ENCODE peak calls at places on chromosomes 2 and 18, in seven cellular contexts. One of them, this sample, is unnamed.

GRCh38 chr2:117481608-117482007 is 332.9 kb upstream of the DDX18 start:
- DNase-seq in fibroblast of the aortic adventitia: no peak
- DNase-seq in suprapubic skin: no peak
- DNase-seq in fibroblast of villous mesenchyme: no peak
- DNase-seq in WERI-Rb-1: no peak
- DNase-seq in mesothelial cell of epicardium: no peak
- DNase-seq in kidney: no peak
- DNase-seq in this sample: no peak

GRCh38 chr2:137775529-137775928 is 188.7 kb upstream of the HNMT start:
- DNase-seq in WERI-Rb-1: no peak
- DNase-seq in suprapubic skin: no peak
- DNase-seq in fibroblast of the aortic adventitia: no peak
- DNase-seq in kidney: no peak
- DNase-seq in fibroblast of villous mesenchyme: no peak
- DNase-seq in mesothelial cell of epicardium: no peak
- DNase-seq in this sample: no peak

GRCh38 chr2:222810044-222810443 is 50.8 kb upstream of the ACSL3 start:
- DNase-seq in suprapubic skin: no peak
- DNase-seq in fibroblast of villous mesenchyme: no peak
- DNase-seq in mesothelial cell of epicardium: no peak
- DNase-seq in fibroblast of the aortic adventitia: no peak
- DNase-seq in WERI-Rb-1: no peak
- DNase-seq in kidney: no peak
- DNase-seq in this sample: no peak

GRCh38 chr18:62963522-62963921 is 248.2 kb downstream of the PHLPP1 start:
- DNase-seq in mesothelial cell of epicardium: no peak
- DNase-seq in fibroblast of villous mesenchyme: peak; percentile 32
- DNase-seq in suprapubic skin: no peak
- DNase-seq in kidney: no peak
- DNase-seq in WERI-Rb-1: no peak
- DNase-seq in fibroblast of the aortic adventitia: no peak
- DNase-seq in this sample: no peak

GRCh38 chr2:38095996-38096861 is 20.3 kb upstream of the CYP1B1 start:
- DNase-seq in fibroblast of villous mesenchyme: peak; percentile 63
- DNase-seq in mesothelial cell of epicardium: peak; percentile 66
- DNase-seq in WERI-Rb-1: no peak
- DNase-seq in kidney: no peak
- DNase-seq in fibroblast of the aortic adventitia: peak; percentile 83
- DNase-seq in suprapubic skin: no peak
- DNase-seq in this sample: no peak

GRCh38 chr2:24498121-24498520 is 7.1 kb downstream of the NCOA1 start:
- DNase-seq in fibroblast of the aortic adventitia: no peak
- DNase-seq in mesothelial cell of epicardium: no peak
- DNase-seq in suprapubic skin: no peak
- DNase-seq in fibroblast of villous mesenchyme: no peak
- DNase-seq in WERI-Rb-1: no peak
- DNase-seq in kidney: no peak
- DNase-seq in this sample: no peak

GRCh38 chr18:63588869-63589268 is 1.7 kb downstream of the SERPINB13 start:
- DNase-seq in fibroblast of the aortic adventitia: no peak
- DNase-seq in WERI-Rb-1: no peak
- DNase-seq in kidney: no peak
- DNase-seq in suprapubic skin: no peak
- DNase-seq in fibroblast of villous mesenchyme: no peak
- DNase-seq in mesothelial cell of epicardium: no peak
- DNase-seq in this sample: no peak

GRCh38 chr2:26503238-26503880 is 25.4 kb upstream of the OTOF start:
- DNase-seq in mesothelial cell of epicardium: peak; percentile 82
- DNase-seq in fibroblast of villous mesenchyme: peak; percentile 51
- DNase-seq in fibroblast of the aortic adventitia: peak; percentile 41
- DNase-seq in WERI-Rb-1: peak; percentile 96
- DNase-seq in suprapubic skin: no peak
- DNase-seq in kidney: peak; percentile 90
- DNase-seq in this sample: no peak

GRCh38 chr2:235116885-235117492 is 165.2 kb downstream of the SH3BP4 start:
- DNase-seq in fibroblast of villous mesenchyme: peak; percentile 65
- DNase-seq in suprapubic skin: no peak
- DNase-seq in mesothelial cell of epicardium: no peak
- DNase-seq in kidney: no peak
- DNase-seq in fibroblast of the aortic adventitia: peak; percentile 74
- DNase-seq in WERI-Rb-1: no peak
- DNase-seq in this sample: no peak

GRCh38 chr2:122032264-122032645 is 276.8 kb downstream of the TSN start:
- DNase-seq in fibroblast of villous mesenchyme: no peak
- DNase-seq in suprapubic skin: no peak
- DNase-seq in WERI-Rb-1: no peak
- DNase-seq in kidney: no peak
- DNase-seq in mesothelial cell of epicardium: peak; percentile 28
- DNase-seq in fibroblast of the aortic adventitia: no peak
- DNase-seq in this sample: no peak

GRCh38 chr2:216109962-216110614 is 940 bp downstream of the XRCC5 start:
- DNase-seq in WERI-Rb-1: no peak
- DNase-seq in kidney: no peak
- DNase-seq in fibroblast of villous mesenchyme: peak; percentile 73
- DNase-seq in fibroblast of the aortic adventitia: peak; percentile 76
- DNase-seq in suprapubic skin: no peak
- DNase-seq in mesothelial cell of epicardium: no peak
- DNase-seq in this sample: no peak

GRCh38 chr2:215020283-215020682 is 118.1 kb downstream of the ABCA12 start:
- DNase-seq in WERI-Rb-1: no peak
- DNase-seq in fibroblast of villous mesenchyme: no peak
- DNase-seq in mesothelial cell of epicardium: no peak
- DNase-seq in suprapubic skin: no peak
- DNase-seq in fibroblast of the aortic adventitia: no peak
- DNase-seq in kidney: no peak
- DNase-seq in this sample: no peak

GRCh38 chr2:17043173-17043572 is 377.5 kb upstream of the CYRIA start:
- DNase-seq in fibroblast of the aortic adventitia: peak; percentile 24
- DNase-seq in kidney: no peak
- DNase-seq in WERI-Rb-1: no peak
- DNase-seq in mesothelial cell of epicardium: no peak
- DNase-seq in fibroblast of villous mesenchyme: peak; percentile 38
- DNase-seq in suprapubic skin: no peak
- DNase-seq in this sample: no peak

GRCh38 chr18:55088000-55088401 is 128.7 kb upstream of the CCDC68 start:
- DNase-seq in mesothelial cell of epicardium: no peak
- DNase-seq in WERI-Rb-1: no peak
- DNase-seq in fibroblast of villous mesenchyme: no peak
- DNase-seq in suprapubic skin: no peak
- DNase-seq in fibroblast of the aortic adventitia: no peak
- DNase-seq in kidney: no peak
- DNase-seq in this sample: no peak

GRCh38 chr2:9273496-9273895 is 66.9 kb downstream of the ASAP2 start:
- DNase-seq in mesothelial cell of epicardium: no peak
- DNase-seq in kidney: no peak
- DNase-seq in fibroblast of the aortic adventitia: no peak
- DNase-seq in WERI-Rb-1: no peak
- DNase-seq in fibroblast of villous mesenchyme: peak; percentile 48
- DNase-seq in suprapubic skin: no peak
- DNase-seq in this sample: no peak

GRCh38 chr2:75464348-75464946 is 96.3 kb downstream of the EVA1A start:
- DNase-seq in suprapubic skin: no peak
- DNase-seq in mesothelial cell of epicardium: no peak
- DNase-seq in fibroblast of the aortic adventitia: peak; percentile 69
- DNase-seq in kidney: no peak
- DNase-seq in fibroblast of villous mesenchyme: peak; percentile 37
- DNase-seq in WERI-Rb-1: no peak
- DNase-seq in this sample: no peak

GRCh38 chr2:43083710-43084698 is 142.4 kb downstream of the ZFP36L2 start:
- DNase-seq in kidney: peak; percentile 75
- DNase-seq in suprapubic skin: no peak
- DNase-seq in fibroblast of villous mesenchyme: peak; percentile 86
- DNase-seq in WERI-Rb-1: peak; percentile 64
- DNase-seq in fibroblast of the aortic adventitia: peak; percentile 78
- DNase-seq in mesothelial cell of epicardium: no peak
- DNase-seq in this sample: no peak

GRCh38 chr2:20062615-20063545 is 11.5 kb upstream of the LAPTM4A start:
- DNase-seq in WERI-Rb-1: no peak
- DNase-seq in mesothelial cell of epicardium: no peak
- DNase-seq in fibroblast of villous mesenchyme: peak; percentile 86
- DNase-seq in kidney: no peak
- DNase-seq in suprapubic skin: no peak
- DNase-seq in fibroblast of the aortic adventitia: peak; percentile 94
- DNase-seq in this sample: no peak

GRCh38 chr2:222884114-222884764 is 23.4 kb downstream of the ACSL3 start:
- DNase-seq in fibroblast of the aortic adventitia: peak; percentile 41
- DNase-seq in fibroblast of villous mesenchyme: peak; percentile 83
- DNase-seq in WERI-Rb-1: peak; percentile 10
- DNase-seq in kidney: no peak
- DNase-seq in mesothelial cell of epicardium: no peak
- DNase-seq in suprapubic skin: no peak
- DNase-seq in this sample: no peak

GRCh38 chr2:31033032-31033431 is 105.2 kb downstream of the GALNT14 start:
- DNase-seq in suprapubic skin: no peak
- DNase-seq in WERI-Rb-1: no peak
- DNase-seq in kidney: no peak
- DNase-seq in mesothelial cell of epicardium: no peak
- DNase-seq in fibroblast of the aortic adventitia: no peak
- DNase-seq in fibroblast of villous mesenchyme: no peak
- DNase-seq in this sample: no peak

GRCh38 chr2:203706403-203706802 is at the start of gene CD28:
- DNase-seq in WERI-Rb-1: no peak
- DNase-seq in kidney: peak; percentile 81
- DNase-seq in fibroblast of villous mesenchyme: no peak
- DNase-seq in suprapubic skin: no peak
- DNase-seq in fibroblast of the aortic adventitia: no peak
- DNase-seq in mesothelial cell of epicardium: no peak
- DNase-seq in this sample: no peak

DNA sequence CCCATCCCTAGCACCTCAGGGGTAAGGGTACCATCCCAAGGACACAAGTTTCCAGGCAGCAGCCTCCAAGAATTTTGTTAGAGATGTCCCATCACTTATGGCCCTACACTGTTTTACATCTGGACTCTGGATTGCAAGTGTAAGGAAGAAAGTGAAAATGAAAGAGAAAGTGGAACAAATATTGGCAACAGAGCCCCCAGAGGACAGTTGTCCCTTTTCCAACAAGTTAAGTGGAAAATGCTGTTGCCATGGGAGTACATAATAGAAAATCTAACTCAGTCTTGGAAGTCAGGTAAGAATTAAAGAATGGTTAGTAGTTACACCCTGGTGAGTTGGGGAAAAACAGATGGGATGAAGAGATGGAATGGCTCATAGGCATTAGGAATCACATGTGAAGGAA is 50.6 kb downstream of the TTC21B start:
- DNase-seq in kidney: no peak
- DNase-seq in fibroblast of villous mesenchyme: peak; percentile 51
- DNase-seq in suprapubic skin: no peak
- DNase-seq in WERI-Rb-1: no peak
- DNase-seq in fibroblast of the aortic adventitia: peak; percentile 45
- DNase-seq in mesothelial cell of epicardium: no peak
- DNase-seq in this sample: no peak
- TF ChIP-seq CTCF in kidney: no peak
- TF ChIP-seq CTCF in fibroblast of villous mesenchyme: peak; percentile 30
- TF ChIP-seq CTCF in suprapubic skin: no peak
- TF ChIP-seq CTCF in WERI-Rb-1: no peak
- TF ChIP-seq CTCF in fibroblast of the aortic adventitia: no peak
- TF ChIP-seq CTCF in mesothelial cell of epicardium: no peak
- TF ChIP-seq CTCF in this sample: peak; percentile 44

GRCh38 chr2:170820647-170821630 is 4.3 kb downstream of the GAD1 start:
- DNase-seq in fibroblast of villous mesenchyme: no peak
- DNase-seq in mesothelial cell of epicardium: no peak
- DNase-seq in suprapubic skin: no peak
- DNase-seq in kidney: no peak
- DNase-seq in WERI-Rb-1: no peak
- DNase-seq in fibroblast of the aortic adventitia: no peak
- DNase-seq in this sample: no peak

GRCh38 chr2:170821631-170822291 is 5.1 kb downstream of the GAD1 start:
- DNase-seq in kidney: no peak
- DNase-seq in suprapubic skin: no peak
- DNase-seq in WERI-Rb-1: no peak
- DNase-seq in fibroblast of the aortic adventitia: no peak
- DNase-seq in mesothelial cell of epicardium: no peak
- DNase-seq in fibroblast of villous mesenchyme: no peak
- DNase-seq in this sample: no peak

GRCh38 chr2:170823800-170824153 is 7.1 kb downstream of the GAD1 start:
- DNase-seq in WERI-Rb-1: no peak
- DNase-seq in fibroblast of villous mesenchyme: no peak
- DNase-seq in mesothelial cell of epicardium: no peak
- DNase-seq in kidney: no peak
- DNase-seq in suprapubic skin: no peak
- DNase-seq in fibroblast of the aortic adventitia: no peak
- DNase-seq in this sample: no peak

GRCh38 chr2:170822885-170823799 is 6.5 kb downstream of the GAD1 start:
- DNase-seq in suprapubic skin: no peak
- DNase-seq in fibroblast of the aortic adventitia: no peak
- DNase-seq in WERI-Rb-1: no peak
- DNase-seq in kidney: peak; percentile 79
- DNase-seq in fibroblast of villous mesenchyme: no peak
- DNase-seq in mesothelial cell of epicardium: no peak
- DNase-seq in this sample: no peak

GRCh38 chr2:170822292-170822884 is 5.7 kb downstream of the GAD1 start:
- DNase-seq in kidney: no peak
- DNase-seq in fibroblast of the aortic adventitia: no peak
- DNase-seq in suprapubic skin: no peak
- DNase-seq in WERI-Rb-1: no peak
- DNase-seq in mesothelial cell of epicardium: no peak
- DNase-seq in fibroblast of villous mesenchyme: no peak
- DNase-seq in this sample: no peak
- TF ChIP-seq CTCF in kidney: peak; percentile 6
- TF ChIP-seq CTCF in fibroblast of the aortic adventitia: no peak
- TF ChIP-seq CTCF in suprapubic skin: no peak
- TF ChIP-seq CTCF in WERI-Rb-1: no peak
- TF ChIP-seq CTCF in mesothelial cell of epicardium: no peak
- TF ChIP-seq CTCF in fibroblast of villous mesenchyme: no peak
- TF ChIP-seq CTCF in this sample: peak; percentile 55

GRCh38 chr2:231933916-231934401 is 7.8 kb upstream of the NPPC start:
- DNase-seq in fibroblast of the aortic adventitia: no peak
- DNase-seq in kidney: no peak
- DNase-seq in mesothelial cell of epicardium: peak; percentile 33
- DNase-seq in fibroblast of villous mesenchyme: no peak
- DNase-seq in suprapubic skin: peak; percentile 76
- DNase-seq in WERI-Rb-1: no peak
- DNase-seq in this sample: no peak

GRCh38 chr2:231931481-231931915 is 5.3 kb upstream of the NPPC start:
- DNase-seq in WERI-Rb-1: peak; percentile 5
- DNase-seq in mesothelial cell of epicardium: peak; percentile 10
- DNase-seq in kidney: no peak
- DNase-seq in fibroblast of the aortic adventitia: no peak
- DNase-seq in fibroblast of villous mesenchyme: no peak
- DNase-seq in suprapubic skin: peak; percentile 31
- DNase-seq in this sample: peak; percentile 34

GRCh38 chr2:231934441-231935206 is 8.4 kb upstream of the NPPC start:
- DNase-seq in fibroblast of the aortic adventitia: no peak
- DNase-seq in mesothelial cell of epicardium: peak; percentile 33
- DNase-seq in suprapubic skin: peak; percentile 43
- DNase-seq in WERI-Rb-1: no peak
- DNase-seq in fibroblast of villous mesenchyme: no peak
- DNase-seq in kidney: no peak
- DNase-seq in this sample: no peak

GRCh38 chr2:231932711-231932970 is 6.4 kb upstream of the NPPC start:
- DNase-seq in kidney: no peak
- DNase-seq in mesothelial cell of epicardium: no peak
- DNase-seq in fibroblast of the aortic adventitia: no peak
- DNase-seq in suprapubic skin: peak; percentile 43
- DNase-seq in WERI-Rb-1: no peak
- DNase-seq in fibroblast of villous mesenchyme: no peak
- DNase-seq in this sample: no peak

GRCh38 chr2:231932985-231933915 is 7.1 kb upstream of the NPPC start:
- DNase-seq in fibroblast of villous mesenchyme: no peak
- DNase-seq in fibroblast of the aortic adventitia: no peak
- DNase-seq in kidney: no peak
- DNase-seq in WERI-Rb-1: no peak
- DNase-seq in suprapubic skin: peak; percentile 67
- DNase-seq in mesothelial cell of epicardium: peak; percentile 34
- DNase-seq in this sample: no peak
- TF ChIP-seq CTCF in fibroblast of villous mesenchyme: no peak
- TF ChIP-seq CTCF in fibroblast of the aortic adventitia: no peak
- TF ChIP-seq CTCF in kidney: no peak
- TF ChIP-seq CTCF in WERI-Rb-1: peak; percentile 7
- TF ChIP-seq CTCF in suprapubic skin: no peak
- TF ChIP-seq CTCF in mesothelial cell of epicardium: no peak
- TF ChIP-seq CTCF in this sample: peak; percentile 35

GRCh38 chr2:12173943-12174340 is 427.5 kb downstream of the LPIN1 start:
- DNase-seq in kidney: no peak
- DNase-seq in fibroblast of villous mesenchyme: no peak
- DNase-seq in WERI-Rb-1: no peak
- DNase-seq in fibroblast of the aortic adventitia: no peak
- DNase-seq in suprapubic skin: no peak
- DNase-seq in mesothelial cell of epicardium: no peak
- DNase-seq in this sample: no peak
- TF ChIP-seq CTCF in kidney: no peak
- TF ChIP-seq CTCF in fibroblast of villous mesenchyme: no peak
- TF ChIP-seq CTCF in WERI-Rb-1: no peak
- TF ChIP-seq CTCF in fibroblast of the aortic adventitia: no peak
- TF ChIP-seq CTCF in suprapubic skin: no peak
- TF ChIP-seq CTCF in mesothelial cell of epicardium: no peak
- TF ChIP-seq CTCF in this sample: peak; percentile 3

This sample was measured in chondrocyte.